ENCODE peak calls at places on chromosomes 12 and 14, in four cellular contexts. M, L, C and K are unnamed samples.

GRCh38 chr12:56336361-56337167 is 2.1 kb upstream of the IL23A start:
- DNase-seq in C (no peak), L (no peak), M (no peak), K (peak)

GRCh38 chr12:75341873-75342272 is 7.4 kb downstream of the GLIPR1L1 start:
- DNase-seq in C (no peak), L (no peak), M (no peak), K (no peak)

GRCh38 chr14:100056964-100057817 is 8.0 kb upstream of the EVL start:
- DNase-seq in L (peak), C (no peak), M (peak), K (peak)

GRCh38 chr14:65817011-65817410 is 404.5 kb downstream of the FUT8 start:
- DNase-seq in C (no peak), L (no peak), M (no peak), K (no peak)

GRCh38 chr12:14567311-14568195 is at the start of gene PLBD1:
- DNase-seq in L (peak), M (peak), C (no peak), K (peak)

GRCh38 chr14:77303417-77304156 is 17.1 kb downstream of the POMT2 start:
- DNase-seq in L (peak), C (peak), M (peak), K (no peak)

GRCh38 chr14:44962573-44963528 is 861 bp downstream of the TOGARAM1 start:
- DNase-seq in M (no peak), L (peak), C (no peak), K (no peak)

GRCh38 chr12:89453121-89453520 is 71.5 kb downstream of the GALNT4 start:
- DNase-seq in L (no peak), C (no peak), M (no peak), K (no peak)

GRCh38 chr14:82345149-82345548 is 811.5 kb upstream of the SEL1L start:
- DNase-seq in M (no peak), L (no peak), C (no peak), K (no peak)

GRCh38 chr14:80954771-80955299 is 586 bp upstream of the TSHR start:
- DNase-seq in C (no peak), L (peak), M (peak), K (peak)

GRCh38 chr12:21483531-21483930 is 17.9 kb downstream of the RECQL start:
- DNase-seq in M (no peak), C (no peak), L (no peak), K (no peak)

GRCh38 chr14:106070242-106070641 is 543.9 kb downstream of the TMEM121 start:
- DNase-seq in L (no peak), C (no peak), M (no peak), K (no peak)

GRCh38 chr14:79656086-79656485 is 555.2 kb downstream of the DIO2 start:
- DNase-seq in M (no peak), L (no peak), C (no peak), K (no peak)

GRCh38 chr12:112524676-112525425 is 106.1 kb downstream of the PTPN11 start:
- DNase-seq in M (no peak), L (peak), C (no peak), K (no peak)

GRCh38 chr12:64556231-64556630 is 54.1 kb upstream of the RASSF3 start:
- DNase-seq in L (no peak), M (no peak), C (no peak), K (no peak)

GRCh38 chr14:59155886-59156285 is 32.6 kb upstream of the DAAM1 start:
- DNase-seq in M (no peak), L (peak), C (no peak), K (no peak)

GRCh38 chr12:69056743-69057515 is 124.0 kb upstream of the CPM start:
- DNase-seq in L (peak), C (no peak), M (no peak), K (no peak)

GRCh38 chr14:68786491-68787234 is 6.2 kb downstream of the ZFP36L1 start:
- DNase-seq in C (no peak), L (peak), M (no peak), K (no peak)

GRCh38 chr14:27164139-27164538 is 566.3 kb upstream of the NOVA1 start:
- DNase-seq in L (no peak), M (no peak), C (no peak), K (no peak)

GRCh38 chr12:54017845-54018607 is 9.2 kb downstream of the HOXC8 start:
- DNase-seq in M (peak), L (no peak), C (no peak), K (peak)

GRCh38 chr14:104563742-104564615 is 15.6 kb upstream of the C14orf180 start:
- DNase-seq in C (no peak), M (peak), L (peak), K (peak)

DNA sequence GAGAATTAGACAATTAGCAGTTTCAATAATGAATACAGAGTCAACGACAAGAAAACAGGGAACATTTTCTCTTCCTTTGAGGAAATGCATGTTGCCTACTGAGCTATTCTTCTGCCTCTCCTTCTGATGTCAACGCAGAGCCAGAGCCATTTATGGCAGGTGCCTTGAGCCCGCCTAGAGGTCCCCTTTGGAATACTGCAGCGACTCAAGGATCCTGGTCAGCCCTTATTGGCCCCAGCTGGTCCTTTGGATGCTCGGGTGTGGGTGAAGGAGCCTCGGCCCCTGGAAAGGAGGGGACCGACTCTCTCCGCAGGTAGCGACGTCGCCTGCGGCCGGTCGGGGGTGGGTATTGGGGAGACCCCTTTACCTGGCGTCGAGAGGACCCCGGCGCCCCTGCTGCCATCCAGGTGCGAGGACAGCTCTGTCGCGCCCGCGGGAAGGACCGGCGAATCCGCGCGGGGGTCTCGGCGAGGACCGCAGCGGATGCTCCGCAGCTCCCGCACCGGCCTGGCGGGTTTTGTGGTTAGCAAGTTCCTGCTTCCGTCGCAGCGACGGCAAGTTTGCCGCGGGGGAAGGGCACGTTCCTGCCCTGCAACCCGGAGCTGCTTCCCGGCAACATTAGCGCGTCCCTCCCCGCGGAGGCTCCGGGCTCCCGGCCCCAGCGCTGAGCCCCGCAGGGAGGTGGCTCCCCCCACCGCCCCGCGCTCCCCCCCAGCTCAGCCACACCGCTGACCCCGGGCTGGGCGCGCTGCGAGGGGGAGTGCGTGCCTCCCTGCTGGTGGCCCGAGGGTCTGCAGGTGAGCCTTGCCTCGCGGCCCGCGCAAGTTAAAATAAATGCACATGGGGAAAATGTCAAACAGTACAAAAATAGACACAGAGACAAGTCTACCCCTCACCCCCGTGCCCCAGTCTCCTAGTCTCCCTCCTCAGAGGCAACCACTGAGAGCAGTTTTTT is at the start of gene MANSC1:
- DNase-seq in C (no peak), M (peak), L (peak), K (peak)
- TF ChIP-seq CTCF in C (peak), M (peak), L (peak), K (no peak)

DNA sequence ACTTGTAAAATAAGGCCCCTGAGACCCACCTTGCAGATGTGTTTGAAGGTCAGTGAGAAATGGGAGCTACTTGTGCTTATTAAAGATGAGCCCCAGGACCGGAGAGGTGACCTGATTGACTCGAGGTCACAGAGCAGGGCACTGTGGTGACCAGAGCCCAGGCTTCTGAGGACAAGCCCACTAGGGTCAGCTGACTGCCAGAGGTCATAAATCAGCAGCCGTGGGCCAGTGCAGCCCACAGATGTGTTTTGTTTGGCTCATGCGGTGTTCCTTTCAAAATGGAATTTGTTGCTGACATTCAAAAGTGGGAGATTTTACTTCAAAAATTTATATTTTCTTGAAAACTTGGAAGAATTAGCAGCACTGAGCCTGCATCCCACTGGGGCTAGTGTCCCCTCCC is 24.5 kb downstream of the JDP2 start:
- DNase-seq in C (no peak), M (no peak), L (peak), K (no peak)
- TF ChIP-seq CTCF in C (no peak), M (no peak), L (no peak), K (no peak)

GRCh38 chr14:95527392-95528002 is 7.4 kb upstream of the GLRX5 start:
- DNase-seq in C (no peak), L (peak), M (peak), K (peak)
- TF ChIP-seq CTCF in C (peak), L (peak), M (peak), K (peak)

GRCh38 chr12:81378601-81379000 is 300.7 kb downstream of the ACSS3 start:
- DNase-seq in M (no peak), C (no peak), L (no peak), K (no peak)
- TF ChIP-seq CTCF in M (no peak), C (no peak), L (no peak), K (no peak)

GRCh38 chr12:98373982-98374381 is 141.4 kb upstream of the TMPO start:
- DNase-seq in L (peak), C (no peak), M (no peak), K (no peak)
- TF ChIP-seq CTCF in L (peak), C (peak), M (no peak), K (peak)

GRCh38 chr12:9922429-9922828 is 9.7 kb downstream of the CLEC2A start:
- DNase-seq in L (no peak), C (no peak), M (no peak), K (no peak)

GRCh38 chr12:9926876-9927275 is 5.3 kb downstream of the CLEC2A start:
- DNase-seq in L (peak), C (no peak), M (no peak), K (no peak)

GRCh38 chr12:9931245-9931644 is 925 bp downstream of the CLEC2A start:
- DNase-seq in M (no peak), C (no peak), L (no peak), K (no peak)

GRCh38 chr12:9928607-9929006 is 3.6 kb downstream of the CLEC2A start:
- DNase-seq in C (no peak), M (no peak), L (no peak), K (no peak)

GRCh38 chr12:9925746-9926393 is 6.3 kb downstream of the CLEC2A start:
- DNase-seq in L (peak), C (no peak), M (peak), K (no peak)
- TF ChIP-seq CTCF in L (peak), C (peak), M (peak), K (peak)

DNA sequence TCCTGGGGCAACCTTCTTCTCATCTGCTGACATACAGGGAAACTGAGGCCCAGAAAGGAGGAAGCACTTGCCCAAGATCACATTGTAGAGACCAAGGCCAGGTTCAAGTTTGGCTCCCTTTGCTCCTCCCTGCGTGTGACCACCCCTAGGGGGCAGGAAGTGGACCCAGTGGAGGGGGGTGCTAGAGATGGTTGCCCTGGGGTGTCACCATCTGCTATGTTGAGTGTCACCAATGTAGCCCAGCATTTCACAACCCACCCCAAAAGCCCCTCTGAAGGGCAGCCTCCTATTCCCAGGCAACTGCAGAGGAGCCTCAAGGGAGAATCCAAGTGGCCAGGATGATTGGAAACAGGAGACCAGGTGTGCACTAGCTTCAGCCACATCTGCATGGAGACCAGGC is 12.0 kb upstream of the RBM19 start:
- DNase-seq in L (no peak), C (no peak), M (no peak), K (no peak)
- TF ChIP-seq CTCF in L (no peak), C (no peak), M (no peak), K (no peak)

GRCh38 chr12:51533799-51534198 is 57.2 kb upstream of the SCN8A start:
- DNase-seq in C (no peak), M (no peak), L (peak), K (no peak)
- TF ChIP-seq CTCF in C (no peak), M (no peak), L (peak), K (peak)